ENCODE peak calls at places on chromosome 22, in four cellular contexts. One of them, this sample, is unnamed.

GRCh38 chr22:36329217-36330078 is 58.3 kb downstream of the MYH9 start:
- DNase-seq in upper lobe of right lung: no peak
- DNase-seq in endothelial cell: peak; percentile 76
- DNase-seq in sigmoid colon: no peak
- DNase-seq in this sample: no peak

GRCh38 chr22:26318975-26319374 is 110.1 kb upstream of the ASPHD2 start:
- DNase-seq in upper lobe of right lung: no peak
- DNase-seq in endothelial cell: peak; percentile 67
- DNase-seq in sigmoid colon: no peak
- DNase-seq in this sample: no peak

GRCh38 chr22:19805821-19806212 is 45.2 kb downstream of the TBX1 start:
- DNase-seq in upper lobe of right lung: peak; percentile 26
- DNase-seq in endothelial cell: no peak
- DNase-seq in sigmoid colon: no peak
- DNase-seq in this sample: no peak

GRCh38 chr22:20153945-20154344 is 3.1 kb upstream of the CCDC188 start:
- DNase-seq in upper lobe of right lung: no peak
- DNase-seq in endothelial cell: no peak
- DNase-seq in sigmoid colon: no peak
- DNase-seq in this sample: no peak

GRCh38 chr22:28207281-28208030 is 288.4 kb upstream of the PITPNB start:
- DNase-seq in upper lobe of right lung: no peak
- DNase-seq in endothelial cell: no peak
- DNase-seq in sigmoid colon: no peak
- DNase-seq in this sample: no peak

GRCh38 chr22:25668437-25668836 is 73.6 kb upstream of the MYO18B start:
- DNase-seq in upper lobe of right lung: no peak
- DNase-seq in endothelial cell: no peak
- DNase-seq in sigmoid colon: no peak
- DNase-seq in this sample: no peak

GRCh38 chr22:41544671-41545476 is 604 bp upstream of the POLR3H start:
- DNase-seq in upper lobe of right lung: no peak
- DNase-seq in endothelial cell: no peak
- DNase-seq in sigmoid colon: no peak
- DNase-seq in this sample: no peak

GRCh38 chr22:35039625-35040024 is 26.3 kb upstream of the ISX start:
- DNase-seq in upper lobe of right lung: no peak
- DNase-seq in endothelial cell: no peak
- DNase-seq in sigmoid colon: no peak
- DNase-seq in this sample: no peak

GRCh38 chr22:19524170-19525115 is at the start of gene CLDN5:
- DNase-seq in upper lobe of right lung: no peak
- DNase-seq in endothelial cell: peak; percentile 57
- DNase-seq in sigmoid colon: no peak
- DNase-seq in this sample: no peak

GRCh38 chr22:28977481-28977971 is 84.1 kb downstream of the C22orf31 start:
- DNase-seq in upper lobe of right lung: no peak
- DNase-seq in endothelial cell: no peak
- DNase-seq in sigmoid colon: no peak
- DNase-seq in this sample: no peak

GRCh38 chr22:41334951-41335635 is 33.8 kb downstream of the ZC3H7B start:
- DNase-seq in upper lobe of right lung: no peak
- DNase-seq in endothelial cell: no peak
- DNase-seq in sigmoid colon: no peak
- DNase-seq in this sample: no peak

GRCh38 chr22:23722724-23723123 is 28.2 kb downstream of the ZNF70 start:
- DNase-seq in upper lobe of right lung: no peak
- DNase-seq in endothelial cell: no peak
- DNase-seq in sigmoid colon: no peak
- DNase-seq in this sample: no peak
- TF ChIP-seq CTCF in upper lobe of right lung: no peak
- TF ChIP-seq CTCF in endothelial cell: no peak
- TF ChIP-seq CTCF in sigmoid colon: no peak
- TF ChIP-seq CTCF in this sample: no peak

DNA sequence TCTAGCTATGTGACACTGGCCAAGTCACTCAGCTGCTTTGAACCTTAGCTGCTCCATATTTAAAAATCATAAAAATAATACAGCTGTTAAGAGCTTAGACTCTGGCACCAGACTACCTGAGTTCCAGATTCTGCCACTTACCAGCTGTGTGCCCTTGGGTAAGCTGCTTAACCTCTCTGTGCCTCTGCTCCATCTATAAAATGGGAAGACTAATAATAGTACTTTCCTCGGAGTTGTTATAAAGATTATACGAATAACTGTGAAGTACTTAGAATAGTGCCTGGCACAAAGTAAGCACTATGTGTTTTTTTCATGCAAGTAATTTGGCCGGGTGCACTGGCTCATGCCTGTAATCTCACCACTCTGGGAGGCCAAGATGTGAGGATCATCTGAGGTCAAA is 1.4 kb downstream of the HDHD5 start:
- DNase-seq in upper lobe of right lung: no peak
- DNase-seq in endothelial cell: no peak
- DNase-seq in sigmoid colon: no peak
- DNase-seq in this sample: no peak
- TF ChIP-seq CTCF in upper lobe of right lung: no peak
- TF ChIP-seq CTCF in endothelial cell: no peak
- TF ChIP-seq CTCF in sigmoid colon: no peak
- TF ChIP-seq CTCF in this sample: no peak

GRCh38 chr22:38071421-38072321 is 12.3 kb downstream of the SLC16A8 start:
- DNase-seq in upper lobe of right lung: no peak
- DNase-seq in endothelial cell: no peak
- DNase-seq in sigmoid colon: no peak
- DNase-seq in this sample: no peak
- TF ChIP-seq CTCF in upper lobe of right lung: no peak
- TF ChIP-seq CTCF in endothelial cell: no peak
- TF ChIP-seq CTCF in sigmoid colon: no peak
- TF ChIP-seq CTCF in this sample: no peak

GRCh38 chr22:37753746-37754145 is 54.0 kb upstream of the GCAT start:
- DNase-seq in upper lobe of right lung: no peak
- DNase-seq in endothelial cell: no peak
- DNase-seq in sigmoid colon: no peak
- DNase-seq in this sample: no peak

GRCh38 chr22:37750596-37751162 is 53.8 kb downstream of the TRIOBP start:
- DNase-seq in upper lobe of right lung: no peak
- DNase-seq in endothelial cell: no peak
- DNase-seq in sigmoid colon: no peak
- DNase-seq in this sample: no peak

GRCh38 chr22:37751449-37752188 is 54.8 kb downstream of the TRIOBP start:
- DNase-seq in upper lobe of right lung: no peak
- DNase-seq in endothelial cell: no peak
- DNase-seq in sigmoid colon: no peak
- DNase-seq in this sample: no peak

GRCh38 chr22:37749831-37750595 is 53.2 kb downstream of the TRIOBP start:
- DNase-seq in upper lobe of right lung: no peak
- DNase-seq in endothelial cell: no peak
- DNase-seq in sigmoid colon: no peak
- DNase-seq in this sample: no peak

GRCh38 chr22:37752189-37753061 is 55.3 kb upstream of the GCAT start:
- DNase-seq in upper lobe of right lung: peak; percentile 90
- DNase-seq in endothelial cell: no peak
- DNase-seq in sigmoid colon: peak; percentile 97
- DNase-seq in this sample: no peak
- TF ChIP-seq CTCF in upper lobe of right lung: no peak
- TF ChIP-seq CTCF in endothelial cell: no peak
- TF ChIP-seq CTCF in sigmoid colon: no peak
- TF ChIP-seq CTCF in this sample: no peak

DNA sequence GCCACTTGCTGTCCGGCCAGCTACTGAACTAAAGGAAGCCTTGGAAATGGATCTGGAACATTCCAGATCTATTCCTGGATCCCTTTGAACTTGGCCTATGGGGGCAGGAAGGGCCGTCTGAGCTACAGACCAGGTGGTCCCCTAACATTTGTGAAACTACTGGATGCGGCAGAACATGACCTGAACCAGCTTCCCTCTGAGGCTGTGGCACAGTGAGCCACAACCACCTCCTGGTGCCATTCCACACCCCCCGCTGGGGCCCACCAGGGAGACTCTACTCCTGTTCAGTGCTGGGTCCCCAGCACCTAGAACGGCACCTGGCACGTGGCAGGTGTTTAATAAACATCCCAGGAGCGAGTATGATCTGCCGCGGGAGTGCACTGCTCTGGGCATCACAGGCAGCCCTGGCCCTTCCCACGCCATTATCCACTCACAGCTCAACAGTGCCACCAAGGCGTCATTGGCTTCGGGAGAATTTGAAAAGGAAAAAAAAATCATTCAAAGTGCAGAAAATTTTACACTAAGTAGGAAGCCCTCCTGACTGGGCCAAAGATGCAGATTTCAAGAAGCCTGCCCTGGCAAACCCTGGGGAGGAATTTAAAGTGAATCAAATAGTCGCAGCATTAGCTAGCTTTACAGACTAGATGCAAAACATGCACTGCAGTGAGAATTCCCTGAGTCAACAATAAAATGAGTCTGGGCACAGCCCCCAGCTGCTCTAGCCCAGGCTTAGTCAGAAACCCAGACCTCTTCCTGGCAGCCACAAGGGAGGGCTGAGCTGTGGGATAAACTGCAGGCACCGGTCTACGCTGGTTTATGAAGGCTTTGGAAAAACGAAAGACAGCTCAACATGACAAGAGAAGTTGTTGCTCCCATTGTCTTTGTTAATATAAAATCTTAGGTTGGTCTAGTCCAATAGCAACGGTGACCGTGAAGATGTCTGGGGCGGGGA is 14.3 kb upstream of the EFCAB6 start:
- DNase-seq in upper lobe of right lung: peak; percentile 53
- DNase-seq in endothelial cell: no peak
- DNase-seq in sigmoid colon: no peak
- DNase-seq in this sample: peak; percentile 28
- TF ChIP-seq CTCF in upper lobe of right lung: peak; percentile 34
- TF ChIP-seq CTCF in endothelial cell: no peak
- TF ChIP-seq CTCF in sigmoid colon: peak; percentile 39
- TF ChIP-seq CTCF in this sample: no peak

GRCh38 chr22:39529487-39529851 is 3.1 kb downstream of the RPS19BP1 start:
- DNase-seq in upper lobe of right lung: no peak
- DNase-seq in endothelial cell: no peak
- DNase-seq in sigmoid colon: no peak
- DNase-seq in this sample: no peak
- TF ChIP-seq CTCF in upper lobe of right lung: peak; percentile 11
- TF ChIP-seq CTCF in endothelial cell: peak; percentile 6
- TF ChIP-seq CTCF in sigmoid colon: peak; percentile 30
- TF ChIP-seq CTCF in this sample: peak; percentile 67

DNA sequence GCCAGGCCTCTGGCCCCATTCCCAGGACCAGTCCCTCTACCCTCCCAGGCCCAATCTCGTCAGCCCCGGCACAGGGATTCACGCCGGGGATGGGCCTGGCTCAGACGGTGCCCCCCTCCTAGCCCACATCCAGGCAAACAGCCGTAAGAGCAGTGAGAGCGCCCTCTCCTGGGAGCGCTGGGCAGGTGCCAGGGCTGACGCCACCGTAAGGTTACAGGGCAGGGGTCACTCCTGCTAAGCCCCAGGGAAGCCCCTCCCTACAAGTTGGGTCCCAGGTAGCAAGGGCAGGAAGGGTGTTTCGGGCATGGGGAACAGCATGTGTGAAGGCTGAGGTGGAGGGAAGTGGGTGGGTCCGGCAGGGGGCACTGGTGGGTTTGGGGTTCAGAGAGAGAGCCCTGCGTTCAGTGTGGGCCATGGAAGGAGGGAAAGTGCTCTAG is 19.2 kb upstream of the PPARA start:
- DNase-seq in upper lobe of right lung: no peak
- DNase-seq in endothelial cell: peak; percentile 43
- DNase-seq in sigmoid colon: no peak
- DNase-seq in this sample: no peak
- TF ChIP-seq CTCF in upper lobe of right lung: peak; percentile 15
- TF ChIP-seq CTCF in endothelial cell: peak; percentile 69
- TF ChIP-seq CTCF in sigmoid colon: peak; percentile 12
- TF ChIP-seq CTCF in this sample: peak; percentile 47

DNA sequence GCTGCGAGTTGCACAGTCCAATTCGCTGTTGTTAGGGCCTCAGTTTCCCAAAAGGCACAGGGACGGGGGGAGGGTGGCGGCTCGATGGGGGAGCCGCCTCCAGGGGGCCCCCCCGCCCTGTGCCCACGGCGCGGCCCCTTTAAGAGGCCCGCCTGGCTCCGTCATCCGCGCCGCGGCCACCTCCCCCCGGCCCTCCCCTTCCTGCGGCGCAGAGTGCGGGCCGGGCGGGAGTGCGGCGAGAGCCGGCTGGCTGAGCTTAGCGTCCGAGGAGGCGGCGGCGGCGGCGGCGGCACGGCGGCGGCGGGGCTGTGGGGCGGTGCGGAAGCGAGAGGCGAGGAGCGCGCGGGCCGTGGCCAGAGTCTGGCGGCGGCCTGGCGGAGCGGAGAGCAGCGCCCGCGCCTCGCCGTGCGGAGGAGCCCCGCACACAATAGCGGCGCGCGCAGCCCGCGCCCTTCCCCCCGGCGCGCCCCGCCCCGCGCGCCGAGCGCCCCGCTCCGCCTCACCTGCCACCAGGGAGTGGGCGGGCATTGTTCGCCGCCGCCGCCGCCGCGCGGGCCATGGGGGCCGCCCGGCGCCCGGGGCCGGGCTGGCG is at the start of gene BCR:
- DNase-seq in upper lobe of right lung: peak; percentile 90
- DNase-seq in endothelial cell: peak; percentile 75
- DNase-seq in sigmoid colon: peak; percentile 89
- DNase-seq in this sample: no peak
- TF ChIP-seq CTCF in upper lobe of right lung: peak; percentile 12
- TF ChIP-seq CTCF in endothelial cell: peak; percentile 17
- TF ChIP-seq CTCF in sigmoid colon: no peak
- TF ChIP-seq CTCF in this sample: no peak

GRCh38 chr22:22462813-22463567 is 45.6 kb downstream of the ZNF280B start:
- DNase-seq in upper lobe of right lung: no peak
- DNase-seq in endothelial cell: no peak
- DNase-seq in sigmoid colon: no peak
- DNase-seq in this sample: no peak
- TF ChIP-seq CTCF in upper lobe of right lung: no peak
- TF ChIP-seq CTCF in endothelial cell: no peak
- TF ChIP-seq CTCF in sigmoid colon: no peak
- TF ChIP-seq CTCF in this sample: no peak

DNA sequence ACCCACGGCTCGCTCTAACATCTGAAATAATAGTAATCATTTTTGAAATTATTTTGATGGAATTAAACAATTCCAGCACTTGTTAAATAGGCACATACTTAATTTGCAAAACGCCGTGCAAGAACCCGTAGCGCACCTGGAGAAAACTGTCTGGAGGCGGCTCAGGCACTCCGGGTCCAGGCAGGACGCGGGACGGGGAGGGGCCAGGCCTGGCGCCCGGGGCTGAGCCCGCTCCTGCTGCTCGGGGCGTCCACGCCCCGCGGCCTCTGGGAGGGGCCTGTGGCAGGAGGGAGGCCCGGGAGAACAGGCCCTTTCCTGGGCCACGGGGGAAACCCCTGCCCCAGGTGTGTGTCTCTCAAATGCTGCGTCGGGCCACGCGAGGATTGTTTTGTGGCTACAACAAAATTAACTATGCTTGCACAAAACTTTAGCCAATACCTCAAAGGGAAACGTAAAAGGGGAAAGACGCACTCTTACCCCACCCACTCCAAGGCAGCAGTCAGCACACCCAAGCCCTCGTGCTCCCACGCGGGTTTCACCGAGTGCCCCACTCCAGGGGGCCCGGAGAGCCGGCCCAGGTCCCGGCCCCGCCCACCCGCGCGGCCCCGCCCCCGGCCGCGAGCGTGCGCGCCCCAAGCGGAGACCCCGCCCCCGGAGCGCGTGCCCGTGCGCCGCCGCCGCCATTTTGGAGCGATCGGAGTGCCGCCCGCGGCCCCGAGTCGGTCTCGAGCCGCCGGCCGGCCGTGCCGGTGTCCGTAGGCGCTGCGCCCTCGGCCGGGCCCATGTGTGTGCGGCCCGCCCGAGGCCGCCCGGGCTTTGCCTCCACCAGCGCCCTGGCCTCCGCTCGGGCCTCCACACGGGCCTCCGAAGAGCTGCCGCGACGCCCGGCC is at the start of gene PPP6R2:
- DNase-seq in upper lobe of right lung: peak; percentile 92
- DNase-seq in endothelial cell: peak; percentile 89
- DNase-seq in sigmoid colon: peak; percentile 90
- DNase-seq in this sample: peak; percentile 79
- TF ChIP-seq CTCF in upper lobe of right lung: peak; percentile 2
- TF ChIP-seq CTCF in endothelial cell: peak; percentile 32
- TF ChIP-seq CTCF in sigmoid colon: peak; percentile 16
- TF ChIP-seq CTCF in this sample: peak; percentile 66